ENCODE peak calls at places on chromosomes 6 and 20, in seven cellular contexts. L is stomach; R is upper lobe of right lung; A is NCI-H1092; U is ovary; Z is stimulated activated CD8-positive, alpha-beta memory T cell treated with anti-CD3 and anti-CD28 coated beads, Interleukin-7, amount 100 ng/mL, for 4 hours; I is stimulated activated CD4-positive, alpha-beta T cell treated with anti-CD3 and anti-CD28 coated beads, Interleukin-4, amount 100 ng/mL, for 48 hours. F is an unnamed sample.

GRCh38 chr20:36312724-36313441 is 6.7 kb downstream of the DLGAP4 start:
- DNase-seq in L (no peak), R (peak; percentile 49), A (no peak), U (no peak), Z (no peak), I (no peak), F (no peak)

GRCh38 chr6:38797391-38797790 is 82.3 kb downstream of the DNAH8 start:
- DNase-seq in L (no peak), R (no peak), A (no peak), U (no peak), Z (no peak), I (no peak), F (peak; percentile 58)

GRCh38 chr6:38566295-38566694 is 73.4 kb downstream of the BTBD9 start:
- DNase-seq in L (no peak), R (no peak), A (no peak), U (no peak), Z (no peak), I (no peak), F (peak; percentile 7)

GRCh38 chr6:4370066-4370465 is 234.7 kb upstream of the ECI2 start:
- DNase-seq in L (no peak), R (no peak), A (no peak), U (no peak), Z (no peak), I (no peak), F (peak; percentile 22)

GRCh38 chr6:40722553-40723258 is 135.5 kb upstream of the LRFN2 start:
- DNase-seq in L (no peak), R (no peak), A (no peak), U (no peak), Z (no peak), I (no peak), F (no peak)

GRCh38 chr6:27650620-27651370 is 177.9 kb upstream of the ZNF184 start:
- DNase-seq in L (no peak), R (no peak), A (no peak), U (no peak), Z (no peak), I (peak; percentile 65), F (peak; percentile 22)

GRCh38 chr6:167778497-167779122 is 48.1 kb upstream of the AFDN start:
- DNase-seq in L (peak; percentile 85), R (peak; percentile 84), A (no peak), U (no peak), Z (no peak), I (no peak), F (no peak)

GRCh38 chr6:38715016-38715809 is at the start of gene DNAH8:
- DNase-seq in L (no peak), R (no peak), A (no peak), U (no peak), Z (no peak), I (peak; percentile 12), F (no peak)

GRCh38 chr6:18536693-18537092 is 149.5 kb downstream of the RNF144B start:
- DNase-seq in L (no peak), R (no peak), A (no peak), U (no peak), Z (no peak), I (no peak), F (no peak)

GRCh38 chr6:45003400-45003799 is 324.7 kb upstream of the RUNX2 start:
- DNase-seq in L (no peak), R (no peak), A (no peak), U (no peak), Z (no peak), I (no peak), F (no peak)

GRCh38 chr6:153790048-153790447 is 249.0 kb upstream of the OPRM1 start:
- DNase-seq in L (no peak), R (no peak), A (no peak), U (no peak), Z (no peak), I (no peak), F (no peak)

GRCh38 chr20:22374678-22375590 is 209.4 kb downstream of the FOXA2 start:
- DNase-seq in L (no peak), R (no peak), A (peak; percentile 29), U (no peak), Z (no peak), I (no peak), F (no peak)

GRCh38 chr6:136772685-136773472 is 19.4 kb downstream of the MAP3K5 start:
- DNase-seq in L (no peak), R (no peak), A (no peak), U (no peak), Z (no peak), I (no peak), F (no peak)